ENCODE peak calls at places on chromosomes 13 and 19, in four cellular contexts. N is frontal cortex, R is GM04503, M is cardiac muscle cell. T is an unnamed sample.

GRCh38 chr19:51372649-51373504 is at the start of gene NKG7:
- DNase-seq in N (no peak), R (no peak), M (no peak), T (no peak)

GRCh38 chr13:47478985-47479384 is 522.1 kb downstream of the SUCLA2 start:
- DNase-seq in N (no peak), R (no peak), M (no peak), T (no peak)

GRCh38 chr13:50130686-50131051 is 115.4 kb downstream of the KCNRG start:
- DNase-seq in N (peak; percentile 36), R (no peak), M (peak; percentile 52), T (peak; percentile 24)

GRCh38 chr13:73754727-73755292 is 379.4 kb downstream of the KLF12 start:
- DNase-seq in N (no peak), R (peak; percentile 20), M (peak; percentile 77), T (peak; percentile 25)

GRCh38 chr19:18697680-18698079 is 14.2 kb downstream of the CRTC1 start:
- DNase-seq in N (no peak), R (no peak), M (no peak), T (no peak)

GRCh38 chr19:29120471-29120870 is 92.5 kb downstream of the UQCRFS1 start:
- DNase-seq in N (no peak), R (no peak), M (no peak), T (no peak)

GRCh38 chr19:44576843-44577565 is 36.4 kb upstream of the IGSF23 start:
- DNase-seq in N (no peak), R (no peak), M (no peak), T (peak; percentile 69)

GRCh38 chr13:47841131-47841530 is 159.9 kb downstream of the SUCLA2 start:
- DNase-seq in N (no peak), R (no peak), M (peak; percentile 59), T (no peak)

GRCh38 chr19:49425922-49426592 is 869 bp downstream of the GFY start:
- DNase-seq in N (no peak), R (no peak), M (no peak), T (no peak)

GRCh38 chr19:14614099-14614412 is 31.2 kb downstream of the CLEC17A start:
- DNase-seq in N (no peak), R (no peak), M (no peak), T (no peak)

GRCh38 chr13:20843177-20843576 is 59.4 kb downstream of the XPO4 start:
- DNase-seq in N (no peak), R (no peak), M (peak; percentile 78), T (no peak)

T was measured in PC-9.